ENCODE peak calls at places on chromosomes 13 and 19, in four cellular contexts. One of them, this sample, is unnamed.

GRCh38 chr13:92103673-92104296 is 705.4 kb downstream of the GPC5 start:
- DNase-seq in cardiac fibroblast: no peak
- DNase-seq in tibial nerve: no peak
- DNase-seq in sigmoid colon: no peak
- DNase-seq in this sample: no peak

GRCh38 chr19:29232315-29232852 is 19.4 kb upstream of the UQCRFS1 start:
- DNase-seq in cardiac fibroblast: no peak
- DNase-seq in tibial nerve: no peak
- DNase-seq in sigmoid colon: no peak
- DNase-seq in this sample: no peak

GRCh38 chr13:111317571-111318360 is 2.7 kb upstream of the TEX29 start:
- DNase-seq in cardiac fibroblast: no peak
- DNase-seq in tibial nerve: no peak
- DNase-seq in sigmoid colon: no peak
- DNase-seq in this sample: no peak

GRCh38 chr19:35206379-35206778 is 22.2 kb downstream of the FAM187B start:
- DNase-seq in cardiac fibroblast: no peak
- DNase-seq in tibial nerve: no peak
- DNase-seq in sigmoid colon: no peak
- DNase-seq in this sample: no peak

GRCh38 chr19:11014403-11014911 is 53.6 kb downstream of the SMARCA4 start:
- DNase-seq in cardiac fibroblast: no peak
- DNase-seq in tibial nerve: no peak
- DNase-seq in sigmoid colon: no peak
- DNase-seq in this sample: no peak

GRCh38 chr13:110379905-110380341 is 72.8 kb downstream of the COL4A2 start:
- DNase-seq in cardiac fibroblast: peak; percentile 76
- DNase-seq in tibial nerve: no peak
- DNase-seq in sigmoid colon: no peak
- DNase-seq in this sample: no peak

GRCh38 chr19:50649433-50650391 is at the start of gene C19orf81:
- DNase-seq in cardiac fibroblast: peak; percentile 23
- DNase-seq in tibial nerve: no peak
- DNase-seq in sigmoid colon: no peak
- DNase-seq in this sample: no peak

GRCh38 chr19:35231956-35232746 is 3.6 kb upstream of the FAM187B start:
- DNase-seq in cardiac fibroblast: no peak
- DNase-seq in tibial nerve: no peak
- DNase-seq in sigmoid colon: no peak
- DNase-seq in this sample: no peak

GRCh38 chr13:44573790-44574465 is 2.2 kb downstream of the TSC22D1 start:
- DNase-seq in cardiac fibroblast: peak; percentile 35
- DNase-seq in tibial nerve: no peak
- DNase-seq in sigmoid colon: no peak
- DNase-seq in this sample: peak; percentile 24

GRCh38 chr13:67971291-67971690 is 741.2 kb upstream of the PCDH9 start:
- DNase-seq in cardiac fibroblast: no peak
- DNase-seq in tibial nerve: no peak
- DNase-seq in sigmoid colon: no peak
- DNase-seq in this sample: no peak

GRCh38 chr19:33273881-33274662 is 28.3 kb downstream of the CEBPA start:
- DNase-seq in cardiac fibroblast: peak; percentile 93
- DNase-seq in tibial nerve: no peak
- DNase-seq in sigmoid colon: no peak
- DNase-seq in this sample: no peak

GRCh38 chr13:39485314-39485700 is 117.7 kb downstream of the LHFPL6 start:
- DNase-seq in cardiac fibroblast: peak; percentile 52
- DNase-seq in tibial nerve: no peak
- DNase-seq in sigmoid colon: no peak
- DNase-seq in this sample: no peak

DNA sequence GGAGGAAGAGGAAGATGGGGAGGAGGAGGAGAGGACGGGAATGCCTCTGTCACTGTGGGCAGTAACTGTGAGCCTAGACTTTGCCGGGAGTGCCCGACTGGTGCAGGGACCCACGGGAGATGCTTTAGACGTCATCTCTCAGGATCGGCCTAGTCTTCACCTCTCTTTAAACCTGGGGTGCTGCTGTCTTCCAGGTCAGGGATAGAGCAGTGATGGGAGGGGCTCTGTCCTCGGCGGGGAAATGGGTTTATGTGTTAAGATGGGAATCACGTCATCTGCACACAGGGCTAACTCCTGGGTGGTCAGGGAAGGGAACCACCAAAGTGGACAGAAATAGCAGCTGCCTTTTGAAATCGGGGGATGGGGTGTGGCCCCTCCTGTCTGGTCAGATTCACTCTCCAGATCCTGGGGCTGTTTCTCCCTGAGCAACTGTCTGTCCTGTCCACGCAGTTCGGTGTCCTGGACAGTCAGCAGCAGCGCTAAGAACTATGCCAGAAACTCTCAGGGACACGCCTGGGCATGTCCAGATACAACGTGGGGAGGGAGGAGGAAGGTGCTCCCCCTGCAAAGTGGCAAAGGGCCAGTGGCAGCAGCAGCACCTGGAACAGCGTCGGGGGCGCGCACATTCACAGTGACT is 26.8 kb downstream of the GAS6 start:
- DNase-seq in cardiac fibroblast: peak; percentile 94
- DNase-seq in tibial nerve: peak; percentile 68
- DNase-seq in sigmoid colon: peak; percentile 88
- DNase-seq in this sample: no peak
- H3K4me3 ChIP-seq in cardiac fibroblast: no peak overlapping the region
- H3K4me3 ChIP-seq in tibial nerve: peak overlapping the region; percentile 44
- H3K4me3 ChIP-seq in sigmoid colon: no peak overlapping the region
- H3K4me3 ChIP-seq in this sample: peak overlapping the region; percentile 27

GRCh38 chr13:31945202-31945978 is 86.2 kb upstream of the FRY start:
- DNase-seq in cardiac fibroblast: peak; percentile 88
- DNase-seq in tibial nerve: peak; percentile 31
- DNase-seq in sigmoid colon: peak; percentile 79
- DNase-seq in this sample: peak; percentile 30
- H3K4me3 ChIP-seq in cardiac fibroblast: no peak overlapping the region
- H3K4me3 ChIP-seq in tibial nerve: no peak overlapping the region
- H3K4me3 ChIP-seq in sigmoid colon: no peak overlapping the region
- H3K4me3 ChIP-seq in this sample: no peak overlapping the region

GRCh38 chr19:1862068-1862423 is 1.3 kb downstream of the KLF16 start:
- DNase-seq in cardiac fibroblast: no peak
- DNase-seq in tibial nerve: no peak
- DNase-seq in sigmoid colon: no peak
- DNase-seq in this sample: no peak

GRCh38 chr19:1862424-1863307 is 713 bp downstream of the KLF16 start:
- DNase-seq in cardiac fibroblast: no peak
- DNase-seq in tibial nerve: no peak
- DNase-seq in sigmoid colon: no peak
- DNase-seq in this sample: no peak

GRCh38 chr19:1860133-1860775 is 3.1 kb downstream of the KLF16 start:
- DNase-seq in cardiac fibroblast: peak; percentile 78
- DNase-seq in tibial nerve: no peak
- DNase-seq in sigmoid colon: peak; percentile 86
- DNase-seq in this sample: no peak

GRCh38 chr19:1861599-1862031 is 1.8 kb downstream of the KLF16 start:
- DNase-seq in cardiac fibroblast: no peak
- DNase-seq in tibial nerve: no peak
- DNase-seq in sigmoid colon: no peak
- DNase-seq in this sample: no peak

GRCh38 chr19:1860821-1861598 is 2.4 kb downstream of the KLF16 start:
- DNase-seq in cardiac fibroblast: no peak
- DNase-seq in tibial nerve: no peak
- DNase-seq in sigmoid colon: no peak
- DNase-seq in this sample: no peak
- H3K4me3 ChIP-seq in cardiac fibroblast: peak overlapping the region; percentile 85
- H3K4me3 ChIP-seq in tibial nerve: peak overlapping the region; percentile 70
- H3K4me3 ChIP-seq in sigmoid colon: peak overlapping the region; percentile 74
- H3K4me3 ChIP-seq in this sample: peak overlapping the region; percentile 63

GRCh38 chr13:30178976-30179375 is 128.4 kb downstream of the KATNAL1 start:
- DNase-seq in cardiac fibroblast: no peak
- DNase-seq in tibial nerve: no peak
- DNase-seq in sigmoid colon: no peak
- DNase-seq in this sample: no peak
- H3K4me3 ChIP-seq in cardiac fibroblast: no peak overlapping the region
- H3K4me3 ChIP-seq in tibial nerve: no peak overlapping the region
- H3K4me3 ChIP-seq in sigmoid colon: no peak overlapping the region
- H3K4me3 ChIP-seq in this sample: no peak overlapping the region

DNA sequence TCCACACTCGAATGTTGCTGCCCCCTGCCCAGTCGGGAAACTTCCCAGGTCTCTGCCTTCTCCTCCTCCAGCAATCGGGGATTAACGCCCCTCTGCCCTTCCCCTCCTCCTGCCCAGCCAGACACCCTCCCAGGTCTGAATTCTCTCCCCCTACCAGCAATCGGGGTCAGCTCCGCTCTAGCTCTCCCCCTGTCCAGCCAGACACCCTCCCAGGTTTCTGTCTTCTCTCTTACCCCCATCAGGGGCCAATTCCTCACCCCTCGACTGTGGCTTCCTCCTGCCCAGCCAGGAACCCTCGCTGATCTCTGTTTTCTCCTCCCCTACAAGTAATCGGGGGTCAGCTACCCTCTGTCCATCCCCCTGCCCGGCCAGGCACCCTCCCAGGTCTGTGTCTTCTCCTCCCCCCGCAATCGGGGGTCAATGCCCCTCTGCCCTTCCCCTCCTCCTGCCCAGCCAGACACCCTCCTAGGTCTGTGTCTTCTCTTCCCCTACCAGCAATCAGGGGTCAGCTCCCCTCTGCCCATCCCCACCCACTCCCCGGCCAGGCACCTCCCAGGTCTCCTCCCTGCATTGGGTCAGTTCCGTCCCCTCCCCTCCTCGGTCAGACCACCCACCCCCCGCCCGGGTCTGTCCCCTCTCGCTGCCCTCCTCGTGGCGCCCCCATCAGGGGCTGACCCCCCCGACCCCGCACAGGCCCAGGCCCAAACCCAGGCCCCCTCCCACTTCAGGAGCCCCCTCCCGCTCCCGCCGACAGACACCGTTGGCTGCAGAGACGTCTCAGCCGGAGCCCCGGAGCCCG is 668 bp downstream of the ZFR2 start:
- DNase-seq in cardiac fibroblast: no peak
- DNase-seq in tibial nerve: no peak
- DNase-seq in sigmoid colon: no peak
- DNase-seq in this sample: no peak
- H3K4me3 ChIP-seq in cardiac fibroblast: no peak overlapping the region
- H3K4me3 ChIP-seq in tibial nerve: no peak overlapping the region
- H3K4me3 ChIP-seq in sigmoid colon: no peak overlapping the region
- H3K4me3 ChIP-seq in this sample: peak overlapping the region; percentile 44

DNA sequence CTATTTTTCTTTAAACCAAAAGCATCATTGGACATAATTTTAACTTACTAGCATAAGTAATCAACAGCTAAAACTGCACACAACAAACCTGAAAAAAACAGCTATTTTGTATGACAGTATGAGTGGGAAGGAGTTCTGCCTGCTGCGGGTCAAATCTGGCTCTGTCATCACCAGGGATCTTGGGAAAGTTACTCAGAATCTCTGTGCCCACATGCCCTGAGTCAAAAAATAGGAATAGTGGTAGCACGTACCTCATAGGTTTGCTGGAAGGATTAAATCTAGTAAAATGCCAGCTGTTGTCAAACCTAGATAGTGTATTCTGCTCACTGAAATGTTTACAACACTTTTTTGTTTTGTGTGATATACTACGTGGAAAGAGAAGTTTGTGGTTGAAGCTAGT is 1.1 kb downstream of the CLN5 start:
- DNase-seq in cardiac fibroblast: peak; percentile 49
- DNase-seq in tibial nerve: no peak
- DNase-seq in sigmoid colon: no peak
- DNase-seq in this sample: no peak
- H3K4me3 ChIP-seq in cardiac fibroblast: peak overlapping the region; percentile 86
- H3K4me3 ChIP-seq in tibial nerve: peak overlapping the region; percentile 76
- H3K4me3 ChIP-seq in sigmoid colon: peak overlapping the region; percentile 80
- H3K4me3 ChIP-seq in this sample: peak overlapping the region; percentile 84

DNA sequence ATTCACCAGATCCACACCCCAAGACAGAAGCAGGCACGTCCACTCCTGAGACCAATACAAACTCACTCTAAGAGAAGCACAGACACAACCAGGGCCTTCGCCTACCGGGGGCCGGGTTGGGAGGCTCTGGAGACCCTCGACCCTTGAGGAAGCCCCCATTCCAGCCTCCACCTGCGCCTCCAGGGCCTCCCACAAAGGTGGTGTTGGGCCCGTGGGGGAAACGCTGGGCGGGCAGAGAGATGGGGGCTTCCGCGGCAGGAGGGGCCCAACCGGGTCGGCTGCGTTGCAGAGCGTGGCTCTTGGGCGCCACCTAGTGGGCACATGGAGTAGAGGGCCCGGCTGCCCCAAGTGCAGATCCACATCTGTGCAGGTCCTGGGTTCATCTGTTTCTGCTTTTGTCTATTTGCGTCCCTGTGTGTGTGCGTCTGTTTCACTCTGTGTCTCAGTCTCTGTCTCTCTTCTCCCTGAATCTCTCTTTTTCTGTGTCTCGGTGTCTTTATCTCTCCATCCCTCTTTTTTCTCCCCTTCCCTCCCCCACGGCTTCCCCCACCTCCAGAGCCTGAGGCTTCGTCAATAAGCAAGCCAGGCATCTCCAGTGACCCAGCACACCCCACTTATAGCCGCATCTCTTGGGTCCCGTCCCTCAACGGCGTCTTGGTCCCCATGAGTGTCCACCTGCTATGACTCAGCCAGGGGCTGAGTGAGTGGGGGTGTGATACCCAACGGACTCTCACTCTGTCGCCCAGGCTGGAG is 10.5 kb upstream of the TINCR start:
- DNase-seq in cardiac fibroblast: peak; percentile 43
- DNase-seq in tibial nerve: no peak
- DNase-seq in sigmoid colon: peak; percentile 74
- DNase-seq in this sample: peak; percentile 49
- H3K4me3 ChIP-seq in cardiac fibroblast: no peak overlapping the region
- H3K4me3 ChIP-seq in tibial nerve: no peak overlapping the region
- H3K4me3 ChIP-seq in sigmoid colon: no peak overlapping the region
- H3K4me3 ChIP-seq in this sample: peak overlapping the region; percentile 37

DNA sequence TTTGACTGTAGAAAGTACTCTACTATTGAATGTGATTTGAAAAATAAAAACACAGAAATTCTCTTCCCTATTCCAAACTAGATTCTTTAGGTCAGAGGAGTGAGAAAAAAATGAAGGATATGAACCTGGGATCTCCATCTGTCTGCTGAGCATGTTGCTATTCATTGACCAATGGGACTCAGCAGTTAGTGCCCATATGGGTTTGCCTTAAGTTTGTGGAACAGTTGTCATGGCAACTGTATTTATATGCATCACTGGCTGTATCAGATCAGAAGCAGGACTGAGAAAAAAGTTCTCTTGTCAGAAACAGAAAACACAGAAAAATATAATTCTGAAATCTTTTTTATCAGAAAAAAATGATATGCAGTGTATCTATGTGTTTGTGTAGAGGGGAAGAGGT is 73.3 kb upstream of the ATXN8OS start:
- DNase-seq in cardiac fibroblast: no peak
- DNase-seq in tibial nerve: no peak
- DNase-seq in sigmoid colon: no peak
- DNase-seq in this sample: no peak
- H3K4me3 ChIP-seq in cardiac fibroblast: no peak overlapping the region
- H3K4me3 ChIP-seq in tibial nerve: no peak overlapping the region
- H3K4me3 ChIP-seq in sigmoid colon: no peak overlapping the region
- H3K4me3 ChIP-seq in this sample: no peak overlapping the region

This sample was measured in dorsolateral prefrontal cortex.